ENCODE peak calls at places on chromosomes 13 and 19, in four cellular contexts. One of them, this sample, is unnamed.

GRCh38 chr19:46040952-46041500 is at the start of gene IGFL4:
- DNase-seq in AG04449: no peak
- DNase-seq in kidney epithelial cell: no peak
- DNase-seq in heart left ventricle: no peak
- DNase-seq in this sample: no peak

GRCh38 chr19:5343848-5344247 is 3.2 kb upstream of the PTPRS start:
- DNase-seq in AG04449: no peak
- DNase-seq in heart left ventricle: no peak
- DNase-seq in kidney epithelial cell: no peak
- DNase-seq in this sample: no peak

GRCh38 chr13:106529415-106530208 is 5.8 kb downstream of the EFNB2 start:
- DNase-seq in kidney epithelial cell: no peak
- DNase-seq in heart left ventricle: no peak
- DNase-seq in AG04449: no peak
- DNase-seq in this sample: no peak

GRCh38 chr13:107730835-107731234 is 484.5 kb downstream of the LIG4 start:
- DNase-seq in AG04449: no peak
- DNase-seq in kidney epithelial cell: no peak
- DNase-seq in heart left ventricle: no peak
- DNase-seq in this sample: peak

GRCh38 chr19:3121396-3121795 is 14.4 kb upstream of the GNA15 start:
- DNase-seq in kidney epithelial cell: no peak
- DNase-seq in AG04449: no peak
- DNase-seq in heart left ventricle: peak
- DNase-seq in this sample: no peak

GRCh38 chr13:87999141-87999765 is 328.1 kb downstream of the SLITRK5 start:
- DNase-seq in AG04449: no peak
- DNase-seq in kidney epithelial cell: peak
- DNase-seq in heart left ventricle: no peak
- DNase-seq in this sample: peak

GRCh38 chr19:8924283-8924682 is 85.9 kb downstream of the MUC16 start:
- DNase-seq in heart left ventricle: no peak
- DNase-seq in kidney epithelial cell: no peak
- DNase-seq in AG04449: no peak
- DNase-seq in this sample: no peak

GRCh38 chr13:46607768-46608553 is 55.0 kb downstream of the LRCH1 start:
- DNase-seq in heart left ventricle: no peak
- DNase-seq in AG04449: no peak
- DNase-seq in kidney epithelial cell: peak
- DNase-seq in this sample: peak

GRCh38 chr19:28887920-28888618 is 324.9 kb downstream of the UQCRFS1 start:
- DNase-seq in AG04449: no peak
- DNase-seq in heart left ventricle: peak
- DNase-seq in kidney epithelial cell: no peak
- DNase-seq in this sample: no peak

GRCh38 chr19:28885965-28886364 is 327.0 kb downstream of the UQCRFS1 start:
- DNase-seq in AG04449: no peak
- DNase-seq in heart left ventricle: no peak
- DNase-seq in kidney epithelial cell: no peak
- DNase-seq in this sample: no peak

GRCh38 chr19:28884786-28885476 is 328.0 kb downstream of the UQCRFS1 start:
- DNase-seq in AG04449: no peak
- DNase-seq in kidney epithelial cell: no peak
- DNase-seq in heart left ventricle: no peak
- DNase-seq in this sample: no peak

GRCh38 chr19:28889941-28890645 is 322.9 kb downstream of the UQCRFS1 start:
- DNase-seq in kidney epithelial cell: no peak
- DNase-seq in heart left ventricle: no peak
- DNase-seq in AG04449: no peak
- DNase-seq in this sample: no peak

DNA sequence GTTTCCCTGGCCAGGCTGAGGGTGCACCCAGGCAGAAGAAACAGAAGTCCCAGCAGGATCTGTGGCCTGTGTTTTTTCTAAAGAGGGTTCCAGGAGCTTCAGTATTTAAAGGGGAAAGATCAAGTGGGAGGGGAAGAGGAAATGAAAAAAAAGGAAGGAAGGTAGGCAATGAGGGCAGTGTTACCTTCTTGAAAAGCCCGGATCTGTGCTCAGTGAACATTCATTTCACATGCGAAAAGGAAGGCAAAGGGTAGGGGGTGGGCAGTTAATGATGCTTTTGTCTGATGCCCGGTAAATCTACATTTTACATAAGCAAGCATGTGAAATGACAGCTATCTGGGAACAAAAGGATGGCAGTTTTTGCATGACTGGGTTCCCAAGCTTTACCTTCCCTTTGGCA is 326.2 kb downstream of the UQCRFS1 start:
- DNase-seq in kidney epithelial cell: no peak
- DNase-seq in AG04449: no peak
- DNase-seq in heart left ventricle: no peak
- DNase-seq in this sample: no peak
- H3K4me3 ChIP-seq in kidney epithelial cell: no peak
- H3K4me3 ChIP-seq in AG04449: no peak
- H3K4me3 ChIP-seq in heart left ventricle: no peak
- H3K4me3 ChIP-seq in this sample: no peak

DNA sequence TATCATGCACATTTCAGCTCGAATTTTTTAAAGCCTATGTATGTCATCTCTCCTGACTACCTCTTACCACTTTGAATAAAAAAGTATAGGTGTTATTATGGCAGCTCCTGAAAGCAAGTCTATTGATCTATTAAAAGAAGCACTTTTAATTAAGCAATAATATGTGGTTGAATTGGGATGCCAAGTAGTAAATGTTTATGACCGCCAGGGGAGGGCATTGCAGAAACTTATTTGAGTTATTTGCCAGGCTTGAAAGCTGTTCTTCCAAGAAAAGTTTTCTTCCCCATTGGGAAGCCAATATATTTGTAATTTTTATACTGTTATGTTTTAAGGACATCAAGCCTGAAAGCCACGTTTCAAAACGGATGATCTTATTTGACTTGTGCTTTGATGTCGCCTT is 88.1 kb upstream of the SOX21 start:
- DNase-seq in heart left ventricle: no peak
- DNase-seq in kidney epithelial cell: no peak
- DNase-seq in AG04449: no peak
- DNase-seq in this sample: no peak
- TF ChIP-seq CTCF in heart left ventricle: no peak
- TF ChIP-seq CTCF in kidney epithelial cell: no peak
- TF ChIP-seq CTCF in AG04449: no peak
- TF ChIP-seq CTCF in this sample: no peak

GRCh38 chr19:49200238-49200862 is 42.8 kb downstream of the TRPM4 start:
- DNase-seq in kidney epithelial cell: no peak
- DNase-seq in heart left ventricle: no peak
- DNase-seq in AG04449: no peak
- DNase-seq in this sample: no peak
- H3K4me3 ChIP-seq in kidney epithelial cell: no peak
- H3K4me3 ChIP-seq in heart left ventricle: no peak
- H3K4me3 ChIP-seq in AG04449: no peak
- H3K4me3 ChIP-seq in this sample: no peak

GRCh38 chr19:39497850-39498261 is 891 bp upstream of the DLL3 start:
- DNase-seq in kidney epithelial cell: no peak
- DNase-seq in heart left ventricle: no peak
- DNase-seq in AG04449: no peak
- DNase-seq in this sample: no peak
- TF ChIP-seq CTCF in kidney epithelial cell: peak
- TF ChIP-seq CTCF in heart left ventricle: peak
- TF ChIP-seq CTCF in AG04449: peak
- TF ChIP-seq CTCF in this sample: peak

DNA sequence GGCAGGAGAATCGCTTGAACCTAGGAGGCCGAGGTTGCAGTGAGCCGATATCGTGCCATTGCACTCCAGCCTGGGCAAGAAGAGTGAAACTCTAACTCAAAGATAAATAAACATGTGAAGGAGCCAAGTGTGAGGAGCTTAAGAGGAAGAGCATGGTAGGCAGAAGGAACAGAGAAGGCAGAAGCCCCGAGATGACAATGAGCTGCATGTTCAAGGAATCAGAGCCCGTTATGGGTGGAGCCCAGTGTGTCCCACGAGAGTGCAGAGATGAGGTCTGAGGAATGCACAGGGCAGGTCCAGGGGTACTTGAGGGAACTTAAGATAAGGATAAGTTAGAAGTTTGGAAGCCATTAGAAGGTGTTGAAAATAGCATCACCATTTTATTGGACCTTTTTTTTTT is 716 bp downstream of the FPR2 start:
- DNase-seq in heart left ventricle: no peak
- DNase-seq in AG04449: no peak
- DNase-seq in kidney epithelial cell: no peak
- DNase-seq in this sample: no peak
- H3K4me3 ChIP-seq in heart left ventricle: no peak
- H3K4me3 ChIP-seq in AG04449: no peak
- H3K4me3 ChIP-seq in kidney epithelial cell: no peak
- H3K4me3 ChIP-seq in this sample: no peak

GRCh38 chr19:49128545-49129237 is 9.3 kb downstream of the PPFIA3 start:
- DNase-seq in AG04449: no peak
- DNase-seq in heart left ventricle: no peak
- DNase-seq in kidney epithelial cell: no peak
- DNase-seq in this sample: no peak

GRCh38 chr19:49130325-49130724 is 11.0 kb downstream of the PPFIA3 start:
- DNase-seq in kidney epithelial cell: no peak
- DNase-seq in AG04449: no peak
- DNase-seq in heart left ventricle: no peak
- DNase-seq in this sample: no peak

GRCh38 chr19:49129238-49129583 is 9.9 kb downstream of the PPFIA3 start:
- DNase-seq in heart left ventricle: no peak
- DNase-seq in AG04449: no peak
- DNase-seq in kidney epithelial cell: no peak
- DNase-seq in this sample: no peak

GRCh38 chr19:49126575-49126974 is 7.2 kb downstream of the PPFIA3 start:
- DNase-seq in heart left ventricle: no peak
- DNase-seq in kidney epithelial cell: no peak
- DNase-seq in AG04449: no peak
- DNase-seq in this sample: no peak

GRCh38 chr19:49127674-49128544 is 8.6 kb downstream of the PPFIA3 start:
- DNase-seq in heart left ventricle: peak
- DNase-seq in kidney epithelial cell: peak
- DNase-seq in AG04449: peak
- DNase-seq in this sample: no peak
- TF ChIP-seq CTCF in heart left ventricle: no peak
- TF ChIP-seq CTCF in kidney epithelial cell: no peak
- TF ChIP-seq CTCF in AG04449: peak
- TF ChIP-seq CTCF in this sample: peak

DNA sequence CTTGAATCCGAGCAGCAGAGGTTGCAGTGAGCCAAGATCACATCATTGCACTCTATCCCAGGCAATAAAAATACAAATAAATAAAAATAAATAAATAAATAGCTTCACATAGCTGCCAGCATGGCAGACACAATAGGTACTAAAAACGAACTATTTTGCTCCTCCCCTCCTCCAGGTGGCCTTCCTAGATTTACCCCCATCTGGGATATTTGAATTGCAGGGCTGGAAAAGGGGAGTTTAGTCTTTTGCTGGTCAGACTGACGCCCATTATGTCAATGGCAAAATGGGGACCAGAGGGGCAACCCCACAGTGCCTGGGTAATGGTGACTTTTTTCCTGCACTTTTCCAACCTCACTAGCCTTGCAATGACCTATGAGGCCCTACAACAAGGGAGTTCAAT is 640 bp upstream of the GMFG start:
- DNase-seq in kidney epithelial cell: no peak
- DNase-seq in AG04449: no peak
- DNase-seq in heart left ventricle: no peak
- DNase-seq in this sample: no peak
- H3K4me3 ChIP-seq in kidney epithelial cell: no peak
- H3K4me3 ChIP-seq in AG04449: no peak
- H3K4me3 ChIP-seq in heart left ventricle: no peak
- H3K4me3 ChIP-seq in this sample: no peak

GRCh38 chr13:44050450-44051063 is 170.9 kb downstream of the LACC1 start:
- DNase-seq in AG04449: no peak
- DNase-seq in heart left ventricle: no peak
- DNase-seq in kidney epithelial cell: no peak
- DNase-seq in this sample: no peak
- TF ChIP-seq CTCF in AG04449: peak
- TF ChIP-seq CTCF in heart left ventricle: peak
- TF ChIP-seq CTCF in kidney epithelial cell: peak
- TF ChIP-seq CTCF in this sample: peak